ENCODE peak calls at places on chromosome X, in four cellular contexts. One of them, this sample, is unnamed.

GRCh38 chrX:81021478-81021877 is 180.2 kb downstream of the HMGN5 start:
- DNase-seq in tibial artery: no peak
- DNase-seq in A549: no peak
- DNase-seq in RWPE2: no peak
- DNase-seq in this sample: no peak

GRCh38 chrX:148382983-148383382 is 117.4 kb upstream of the AFF2 start:
- DNase-seq in tibial artery: no peak
- DNase-seq in A549: no peak
- DNase-seq in RWPE2: no peak
- DNase-seq in this sample: no peak

GRCh38 chrX:133580630-133581029 is 165.3 kb upstream of the GPC4 start:
- DNase-seq in tibial artery: no peak
- DNase-seq in A549: no peak
- DNase-seq in RWPE2: no peak
- DNase-seq in this sample: no peak

GRCh38 chrX:54640721-54641120 is 110.7 kb downstream of the GNL3L start:
- DNase-seq in tibial artery: no peak
- DNase-seq in A549: no peak
- DNase-seq in RWPE2: no peak
- DNase-seq in this sample: no peak

GRCh38 chrX:10390187-10390586 is 230.2 kb downstream of the MID1 start:
- DNase-seq in tibial artery: no peak
- DNase-seq in A549: no peak
- DNase-seq in RWPE2: no peak
- DNase-seq in this sample: no peak

GRCh38 chrX:11381464-11381863 is 88.3 kb downstream of the AMELX start:
- DNase-seq in tibial artery: peak; percentile 65
- DNase-seq in A549: peak; percentile 46
- DNase-seq in RWPE2: no peak
- DNase-seq in this sample: no peak

GRCh38 chrX:48613502-48614160 is 16.3 kb downstream of the WDR13 start:
- DNase-seq in tibial artery: no peak
- DNase-seq in A549: no peak
- DNase-seq in RWPE2: no peak
- DNase-seq in this sample: no peak

GRCh38 chrX:42140320-42140719 is 217.0 kb upstream of the CASK start:
- DNase-seq in tibial artery: no peak
- DNase-seq in A549: no peak
- DNase-seq in RWPE2: no peak
- DNase-seq in this sample: no peak

GRCh38 chrX:39499996-39500395 is 597.8 kb downstream of the BCOR start:
- DNase-seq in tibial artery: no peak
- DNase-seq in A549: no peak
- DNase-seq in RWPE2: no peak
- DNase-seq in this sample: no peak

GRCh38 chrX:18769812-18770573 is 62.5 kb downstream of the PPEF1 start:
- DNase-seq in tibial artery: no peak
- DNase-seq in A549: no peak
- DNase-seq in RWPE2: no peak
- DNase-seq in this sample: no peak
- TF ChIP-seq CTCF in tibial artery: no peak
- TF ChIP-seq CTCF in A549: no peak
- TF ChIP-seq CTCF in RWPE2: no peak
- TF ChIP-seq CTCF in this sample: no peak

GRCh38 chrX:16745659-16746058 is 26.2 kb downstream of the SYAP1 start:
- DNase-seq in tibial artery: no peak
- DNase-seq in A549: no peak
- DNase-seq in RWPE2: no peak
- DNase-seq in this sample: no peak

GRCh38 chrX:16739574-16739973 is 20.2 kb downstream of the SYAP1 start:
- DNase-seq in tibial artery: no peak
- DNase-seq in A549: peak; percentile 21
- DNase-seq in RWPE2: no peak
- DNase-seq in this sample: no peak

GRCh38 chrX:16745102-16745501 is 25.7 kb downstream of the SYAP1 start:
- DNase-seq in tibial artery: no peak
- DNase-seq in A549: no peak
- DNase-seq in RWPE2: no peak
- DNase-seq in this sample: no peak

GRCh38 chrX:16748425-16748824 is 29.0 kb downstream of the SYAP1 start:
- DNase-seq in tibial artery: no peak
- DNase-seq in A549: no peak
- DNase-seq in RWPE2: no peak
- DNase-seq in this sample: no peak

DNA sequence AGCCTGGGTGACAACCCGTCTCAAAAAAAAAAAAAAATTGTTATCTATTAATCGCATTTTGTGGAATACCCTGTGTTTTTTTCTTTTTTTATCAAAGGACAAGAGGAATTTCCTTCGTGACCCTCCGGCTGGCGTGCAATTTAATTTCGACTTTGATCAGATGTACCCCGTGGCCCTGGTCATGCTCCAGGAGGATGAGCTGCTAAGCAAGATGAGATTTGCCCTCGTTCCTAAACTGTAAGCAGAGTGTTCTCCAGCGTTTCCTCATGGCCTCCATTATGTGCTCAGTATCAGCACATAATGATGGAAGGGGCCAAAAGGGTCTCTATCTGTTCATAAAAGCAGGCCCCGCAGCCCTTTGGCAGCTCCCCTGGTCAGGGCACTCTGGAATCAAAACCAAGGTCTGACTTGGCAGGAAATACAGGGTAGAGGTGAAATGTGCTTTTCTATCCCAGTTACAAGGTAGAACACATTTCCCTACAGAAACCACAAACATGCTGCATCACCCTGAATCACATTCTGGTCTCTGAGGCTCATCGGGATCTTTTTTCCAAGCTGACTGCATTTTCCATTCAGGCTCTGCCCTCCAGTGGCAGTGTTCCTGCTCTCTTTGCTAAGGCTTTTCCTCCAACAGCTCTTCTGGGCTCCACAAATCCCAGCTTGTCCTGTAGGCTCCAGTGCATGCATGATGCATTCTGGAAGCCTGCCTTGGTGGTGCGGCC is 24.4 kb downstream of the SYAP1 start:
- DNase-seq in tibial artery: no peak
- DNase-seq in A549: peak; percentile 61
- DNase-seq in RWPE2: no peak
- DNase-seq in this sample: no peak
- TF ChIP-seq CTCF in tibial artery: no peak
- TF ChIP-seq CTCF in A549: peak; percentile 8
- TF ChIP-seq CTCF in RWPE2: no peak
- TF ChIP-seq CTCF in this sample: no peak

GRCh38 chrX:16312761-16313623 is 145.7 kb downstream of the MAGEB17 start:
- DNase-seq in tibial artery: no peak
- DNase-seq in A549: no peak
- DNase-seq in RWPE2: no peak
- DNase-seq in this sample: no peak
- TF ChIP-seq CTCF in tibial artery: no peak
- TF ChIP-seq CTCF in A549: no peak
- TF ChIP-seq CTCF in RWPE2: no peak
- TF ChIP-seq CTCF in this sample: no peak

GRCh38 chrX:143757887-143758286 is 37.3 kb upstream of the SPANXN2 start:
- DNase-seq in tibial artery: no peak
- DNase-seq in A549: no peak
- DNase-seq in RWPE2: no peak
- DNase-seq in this sample: no peak

GRCh38 chrX:143754183-143754582 is 33.6 kb upstream of the SPANXN2 start:
- DNase-seq in tibial artery: no peak
- DNase-seq in A549: no peak
- DNase-seq in RWPE2: no peak
- DNase-seq in this sample: no peak

DNA sequence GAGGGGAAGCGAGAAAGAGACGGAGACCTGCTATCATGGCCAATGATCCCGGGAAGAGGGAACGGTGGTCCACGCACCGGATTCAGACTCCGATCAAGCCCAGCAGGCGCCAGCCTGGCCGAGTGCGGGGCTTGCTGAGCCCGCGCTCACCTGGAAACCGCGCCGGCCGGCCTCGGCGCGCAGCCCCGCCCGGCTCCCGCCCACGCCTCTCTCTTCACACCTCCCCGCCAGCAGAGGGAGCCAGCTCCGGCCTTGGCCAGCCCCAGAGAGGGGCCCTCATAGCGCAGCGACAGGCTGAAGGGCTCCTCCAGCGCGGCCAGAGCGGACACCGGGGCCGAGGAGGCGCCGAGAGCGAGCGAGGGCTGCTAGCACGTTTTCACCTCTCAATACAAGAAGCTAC is 36.8 kb upstream of the SPANXN2 start:
- DNase-seq in tibial artery: no peak
- DNase-seq in A549: no peak
- DNase-seq in RWPE2: no peak
- DNase-seq in this sample: peak; percentile 16
- TF ChIP-seq CTCF in tibial artery: no peak
- TF ChIP-seq CTCF in A549: no peak
- TF ChIP-seq CTCF in RWPE2: no peak
- TF ChIP-seq CTCF in this sample: peak; percentile 47

DNA sequence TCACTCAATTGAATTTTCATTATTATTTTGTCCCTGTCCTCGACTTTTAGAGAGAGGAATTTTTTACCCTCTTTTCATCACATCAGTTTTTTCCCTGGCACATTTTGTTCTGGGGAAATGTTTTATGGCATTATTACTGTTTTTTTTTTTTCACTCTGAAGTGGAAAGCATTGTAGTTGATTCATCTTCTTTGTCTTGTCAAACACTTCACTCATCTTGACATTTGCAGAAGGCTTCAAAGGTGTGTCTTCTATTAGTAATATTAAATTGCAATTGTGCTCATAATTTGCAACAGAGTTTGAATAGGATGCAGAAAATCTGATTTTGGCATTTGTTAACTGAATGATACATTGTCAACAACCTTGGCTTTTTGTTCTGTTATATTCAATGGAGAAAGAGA is 545.4 kb upstream of the ARX start:
- DNase-seq in tibial artery: no peak
- DNase-seq in A549: no peak
- DNase-seq in RWPE2: no peak
- DNase-seq in this sample: no peak
- TF ChIP-seq CTCF in tibial artery: no peak
- TF ChIP-seq CTCF in A549: no peak
- TF ChIP-seq CTCF in RWPE2: no peak
- TF ChIP-seq CTCF in this sample: no peak

GRCh38 chrX:99353412-99353811 is 1056.7 kb downstream of the PCDH19 start:
- DNase-seq in tibial artery: no peak
- DNase-seq in A549: no peak
- DNase-seq in RWPE2: no peak
- DNase-seq in this sample: no peak
- TF ChIP-seq CTCF in tibial artery: no peak
- TF ChIP-seq CTCF in A549: no peak
- TF ChIP-seq CTCF in RWPE2: no peak
- TF ChIP-seq CTCF in this sample: no peak

GRCh38 chrX:43333543-43333942 is 322.6 kb upstream of the MAOA start:
- DNase-seq in tibial artery: no peak
- DNase-seq in A549: no peak
- DNase-seq in RWPE2: no peak
- DNase-seq in this sample: no peak
- TF ChIP-seq CTCF in tibial artery: no peak
- TF ChIP-seq CTCF in A549: no peak
- TF ChIP-seq CTCF in RWPE2: peak; percentile 18
- TF ChIP-seq CTCF in this sample: peak; percentile 47

This sample was measured in progenitor cell of endocrine pancreas.